ENCODE peak calls at places on chromosome 12, in four cellular contexts. A is ovary, F is MM.1S, H is left ventricle myocardium inferior. S is an unnamed sample.

GRCh38 chr12:70576341-70577282 is 60.6 kb downstream of the PTPRB start:
- DNase-seq in A (no peak), F (peak), H (no peak), S (peak)

GRCh38 chr12:82524636-82525035 is 162.1 kb upstream of the TMTC2 start:
- DNase-seq in F (no peak), A (no peak), H (no peak), S (no peak)

GRCh38 chr12:14896477-14897184 is 11.0 kb upstream of the MGP start:
- DNase-seq in F (no peak), H (no peak), A (no peak), S (no peak)

GRCh38 chr12:43540474-43540873 is 11.5 kb downstream of the ADAMTS20 start:
- DNase-seq in A (no peak), H (no peak), F (no peak), S (no peak)

GRCh38 chr12:52087961-52088820 is 8.7 kb downstream of the SMIM41 start:
- DNase-seq in F (no peak), A (no peak), H (no peak), S (peak)

GRCh38 chr12:82627799-82628198 is 58.9 kb upstream of the TMTC2 start:
- DNase-seq in A (no peak), H (no peak), F (peak), S (peak)

GRCh38 chr12:2057793-2058408 is 5.1 kb downstream of the CACNA1C start:
- DNase-seq in F (no peak), H (no peak), A (no peak), S (no peak)

GRCh38 chr12:112961074-112961473 is 17.2 kb upstream of the OAS2 start:
- DNase-seq in A (no peak), H (no peak), F (no peak), S (no peak)

GRCh38 chr12:90896164-90896563 is 58.8 kb downstream of the CCER1 start:
- DNase-seq in H (no peak), F (no peak), A (no peak), S (no peak)

GRCh38 chr12:5907812-5908211 is 37.2 kb downstream of the ANO2 start:
- DNase-seq in F (no peak), H (no peak), A (no peak), S (no peak)

GRCh38 chr12:20368653-20369163 is 371 bp downstream of the PDE3A start:
- DNase-seq in F (no peak), H (peak), A (peak), S (peak)

GRCh38 chr12:132622437-132623071 is 4.0 kb downstream of the P2RX2 start:
- DNase-seq in F (no peak), H (no peak), A (peak), S (no peak)

GRCh38 chr12:71014180-71014785 is 93.7 kb upstream of the PTPRR start:
- DNase-seq in A (no peak), F (peak), H (no peak), S (no peak)

GRCh38 chr12:9606247-9606646 is 1.5 kb downstream of the KLRB1 start:
- DNase-seq in A (no peak), H (no peak), F (peak), S (no peak)

GRCh38 chr12:42145552-42146215 is 1.0 kb upstream of the GXYLT1 start:
- DNase-seq in F (no peak), H (no peak), A (no peak), S (no peak)

GRCh38 chr12:52441320-52441911 is 7.2 kb upstream of the KRT75 start:
- DNase-seq in H (no peak), F (no peak), A (no peak), S (no peak)

GRCh38 chr12:71201136-71201679 is 43.4 kb upstream of the TSPAN8 start:
- DNase-seq in A (no peak), F (no peak), H (no peak), S (no peak)

GRCh38 chr12:20520572-20520971 is 152.2 kb downstream of the PDE3A start:
- DNase-seq in A (no peak), F (no peak), H (no peak), S (no peak)

GRCh38 chr12:71873821-71874220 is 34.3 kb downstream of the TBC1D15 start:
- DNase-seq in H (no peak), A (no peak), F (no peak), S (no peak)

GRCh38 chr12:103640831-103641230 is 53.8 kb downstream of the STAB2 start:
- DNase-seq in H (no peak), F (peak), A (no peak), S (peak)

GRCh38 chr12:65510584-65511050 is 232.1 kb downstream of the MSRB3 start:
- DNase-seq in H (peak), F (no peak), A (peak), S (no peak)

GRCh38 chr12:27015730-27016076 is 1.5 kb upstream of the TM7SF3 start:
- DNase-seq in H (no peak), F (peak), A (no peak), S (peak)

GRCh38 chr12:53676715-53677611 is 1.1 kb upstream of the ATP5MC2 start:
- DNase-seq in H (peak), A (peak), F (no peak), S (peak)

DNA sequence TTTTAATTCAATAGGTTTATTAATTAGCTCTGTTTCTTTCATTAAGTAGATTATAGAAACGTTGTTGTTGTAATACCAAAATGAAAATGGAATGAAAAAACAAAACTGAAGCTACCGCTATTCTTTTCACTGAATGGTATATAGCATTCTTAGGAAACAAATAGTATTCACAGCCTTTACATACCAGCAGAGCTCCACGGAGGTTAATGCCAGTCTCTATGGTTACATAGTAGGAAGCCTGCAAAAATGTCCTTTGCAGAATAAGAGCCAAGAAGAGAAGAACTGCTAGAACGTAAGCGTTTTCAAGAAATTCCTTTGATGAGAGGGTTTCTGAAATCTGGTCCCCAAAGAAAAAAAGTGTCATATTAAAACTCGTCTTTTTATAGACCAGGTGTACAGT is 30.6 kb downstream of the ABCC9 start:
- DNase-seq in F (no peak), A (no peak), H (no peak), S (no peak)
- TF ChIP-seq CTCF in F (no peak), A (no peak), H (no peak), S (no peak)

DNA sequence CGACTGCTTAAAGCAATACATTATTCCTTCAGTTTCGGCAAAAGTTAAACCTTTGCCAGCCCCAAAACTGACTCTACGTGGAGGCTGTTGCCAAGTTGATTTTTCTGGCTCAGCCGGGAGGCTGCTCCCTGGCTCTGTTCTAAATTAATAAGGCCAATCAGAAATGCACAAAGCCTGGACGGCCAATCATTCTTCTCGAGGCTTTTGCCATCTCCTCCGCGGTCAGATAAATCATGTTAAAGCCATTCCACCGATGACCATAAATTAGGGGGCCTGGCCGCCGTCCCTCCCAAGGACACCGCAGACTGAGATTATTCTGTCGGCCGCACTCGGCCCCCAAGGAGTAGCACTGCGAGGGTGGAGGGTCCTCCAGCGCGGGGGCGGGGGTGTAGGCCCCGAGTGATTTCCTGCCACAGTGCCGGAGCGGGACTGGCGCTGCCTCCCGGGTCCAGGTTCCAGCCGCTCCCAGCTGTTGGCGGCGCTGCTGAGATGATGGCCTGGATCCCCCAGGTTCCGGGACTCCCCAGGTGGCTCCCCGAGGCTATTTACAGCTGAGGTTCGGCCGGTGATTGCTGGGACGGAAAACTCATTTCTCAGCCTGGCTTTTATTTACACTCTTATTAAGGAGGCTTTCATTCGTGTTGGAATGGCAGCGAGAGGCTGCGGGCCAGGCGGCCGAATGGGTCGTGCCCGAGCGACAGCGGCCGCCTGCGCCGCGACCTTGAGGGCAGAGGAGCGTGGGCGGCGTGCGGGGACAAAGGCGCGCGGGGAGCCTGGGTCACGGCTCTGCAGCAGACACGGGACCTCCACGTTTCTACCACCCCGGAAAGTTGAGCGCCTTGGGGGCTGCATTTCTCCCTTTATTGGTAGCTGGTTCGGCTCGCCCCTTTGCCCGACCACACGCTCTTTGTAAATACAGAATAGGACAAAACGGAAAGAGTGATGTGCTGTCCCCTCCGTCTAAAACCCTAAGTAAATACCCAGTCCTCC is 165.2 kb downstream of the MON2 start:
- DNase-seq in H (peak), F (no peak), A (peak), S (peak)
- TF ChIP-seq CTCF in H (peak), F (no peak), A (no peak), S (peak)

GRCh38 chr12:95721320-95721719 is 69.2 kb downstream of the NTN4 start:
- DNase-seq in A (no peak), H (no peak), F (no peak), S (no peak)
- TF ChIP-seq CTCF in A (no peak), H (peak), F (peak), S (no peak)

GRCh38 chr12:124160102-124160501 is 134.8 kb upstream of the RFLNA start:
- DNase-seq in F (no peak), H (no peak), A (peak), S (no peak)

GRCh38 chr12:124167141-124167540 is 127.8 kb upstream of the RFLNA start:
- DNase-seq in H (no peak), F (no peak), A (no peak), S (no peak)

GRCh38 chr12:124165695-124166094 is 129.2 kb upstream of the RFLNA start:
- DNase-seq in H (no peak), A (no peak), F (peak), S (no peak)

GRCh38 chr12:124159655-124160054 is 135.2 kb upstream of the RFLNA start:
- DNase-seq in H (no peak), A (peak), F (no peak), S (no peak)

GRCh38 chr12:124162151-124163110 is 132.5 kb upstream of the RFLNA start:
- DNase-seq in F (no peak), A (no peak), H (no peak), S (no peak)
- TF ChIP-seq CTCF in F (no peak), A (no peak), H (no peak), S (no peak)

GRCh38 chr12:130041983-130042812 is 120.1 kb upstream of the FZD10 start:
- DNase-seq in F (no peak), A (no peak), H (no peak), S (peak)
- TF ChIP-seq CTCF in F (no peak), A (no peak), H (peak), S (peak)

DNA sequence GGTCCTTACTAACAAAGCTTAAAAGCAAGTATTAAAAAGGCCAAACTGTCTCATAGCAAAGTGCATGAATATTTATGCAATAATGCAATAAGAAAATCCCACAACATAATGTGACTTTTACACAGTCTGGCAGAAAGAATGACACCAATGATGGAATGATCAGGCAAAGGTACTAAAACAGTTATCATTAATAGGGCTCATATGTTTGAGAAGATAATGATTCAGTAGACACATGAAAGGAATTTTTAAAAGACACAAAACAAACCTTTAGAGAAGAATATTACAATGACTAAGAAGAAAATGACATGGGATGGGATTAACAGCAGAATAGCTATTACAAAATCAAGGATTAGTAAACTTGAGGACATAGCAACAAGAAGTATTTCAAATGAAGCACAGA is 1411.2 kb upstream of the TMEM132C start:
- DNase-seq in F (no peak), A (no peak), H (no peak), S (no peak)
- TF ChIP-seq CTCF in F (no peak), A (no peak), H (no peak), S (no peak)

GRCh38 chr12:109927622-109928021 is 27.5 kb downstream of the TCHP start:
- DNase-seq in F (no peak), A (no peak), H (no peak), S (peak)
- TF ChIP-seq CTCF in F (peak), A (no peak), H (peak), S (peak)

DNA sequence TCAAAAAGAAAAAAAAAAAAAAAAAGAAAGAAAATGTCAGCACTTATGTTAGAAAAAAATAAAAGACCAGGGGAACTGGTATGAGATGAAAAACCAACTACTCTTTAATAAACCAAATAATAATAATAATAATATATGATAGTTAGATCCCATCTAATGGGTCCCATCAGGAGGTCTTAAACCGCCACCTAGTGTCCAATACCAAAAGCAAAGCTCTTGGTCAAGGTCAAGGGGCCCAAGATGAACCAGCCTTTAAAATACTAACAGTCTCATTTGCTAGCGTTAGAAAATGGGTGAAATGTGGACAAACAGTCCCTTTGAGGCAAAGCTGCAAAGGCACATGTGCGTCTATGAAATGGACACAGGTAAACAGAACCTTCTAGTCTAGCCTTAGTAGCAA is 12.3 kb downstream of the BRAP start:
- DNase-seq in F (no peak), H (no peak), A (no peak), S (peak)
- TF ChIP-seq CTCF in F (no peak), H (peak), A (peak), S (peak)